ENCODE peak calls at places on chromosome 9, in four cellular contexts. O, T, V and E are unnamed samples.

GRCh38 chr9:126343271-126343700 is 16.7 kb downstream of the MVB12B start:
- DNase-seq in T (no peak), V (no peak), O (no peak), E (no peak)

GRCh38 chr9:135989157-135989556 is 28.0 kb upstream of the UBAC1 start:
- DNase-seq in O (no peak), V (no peak), T (no peak), E (no peak)

GRCh38 chr9:32708480-32709150 is 73.1 kb upstream of the TAF1L start:
- DNase-seq in O (no peak), T (no peak), V (no peak), E (no peak)

GRCh38 chr9:128337972-128338371 is 2.4 kb upstream of the SLC27A4 start:
- DNase-seq in V (no peak), T (no peak), O (no peak), E (no peak)

GRCh38 chr9:124683043-124683442 is 88.1 kb downstream of the NR6A1 start:
- DNase-seq in O (no peak), T (no peak), V (no peak), E (no peak)

GRCh38 chr9:136946228-136946892 is 1.3 kb downstream of the C8G start:
- DNase-seq in V (no peak), T (no peak), O (no peak), E (no peak)

GRCh38 chr9:128384801-128385492 is 13.8 kb downstream of the URM1 start:
- DNase-seq in T (no peak), O (no peak), V (no peak), E (no peak)

GRCh38 chr9:114454652-114455051 is 50.6 kb downstream of the WHRN start:
- DNase-seq in O (peak), V (no peak), T (no peak), E (no peak)

GRCh38 chr9:135976531-135976930 is 15.4 kb upstream of the UBAC1 start:
- DNase-seq in T (no peak), V (no peak), O (no peak), E (no peak)

GRCh38 chr9:107711528-107711927 is 222.0 kb upstream of the KLF4 start:
- DNase-seq in O (no peak), V (no peak), T (no peak), E (peak)

GRCh38 chr9:138058181-138058580 is 180.6 kb downstream of the CACNA1B start:
- DNase-seq in T (no peak), V (no peak), O (no peak), E (no peak)

GRCh38 chr9:128124873-128125574 is 2.5 kb downstream of the PTGES2 start:
- DNase-seq in V (peak), O (peak), T (no peak), E (peak)

GRCh38 chr9:80707120-80707519 is 982.2 kb downstream of the TLE1 start:
- DNase-seq in V (no peak), T (no peak), O (no peak), E (peak)

GRCh38 chr9:101458955-101459631 is 23.5 kb upstream of the ALDOB start:
- DNase-seq in O (peak), V (peak), T (no peak), E (peak)

GRCh38 chr9:36317766-36318165 is 59.5 kb upstream of the GNE start:
- DNase-seq in V (peak), T (no peak), O (peak), E (peak)

GRCh38 chr9:78541868-78542267 is 244.9 kb downstream of the PSAT1 start:
- DNase-seq in T (no peak), O (no peak), V (no peak), E (no peak)

GRCh38 chr9:126591083-126591482 is 22.6 kb upstream of the LMX1B start:
- DNase-seq in T (no peak), O (no peak), V (no peak), E (peak)

GRCh38 chr9:127955294-127956015 is 17.8 kb upstream of the DPM2 start:
- DNase-seq in T (peak), O (peak), V (peak), E (peak)

GRCh38 chr9:92327283-92327850 is 1.6 kb downstream of the CENPP start:
- DNase-seq in T (no peak), V (no peak), O (no peak), E (no peak)

GRCh38 chr9:130334915-130335314 is 69.4 kb downstream of the HMCN2 start:
- DNase-seq in O (no peak), T (no peak), V (no peak), E (no peak)